ENCODE peak calls at places on chromosomes 5 and 9, in six cellular contexts. T is prostate gland, X is Peyer's patch, V is A549, A is NB4, P is GM12891. R is an unnamed sample.

GRCh38 chr5:146523698-146524097 is 7.7 kb upstream of the GPR151 start:
- DNase-seq in T (no peak), X (no peak), V (no peak), A (no peak), P (no peak), R (no peak)

GRCh38 chr9:21432640-21433425 is 7.4 kb upstream of the IFNA1 start:
- DNase-seq in T (no peak), X (no peak), V (no peak), A (peak; percentile 36), P (no peak), R (no peak)

GRCh38 chr9:124511426-124511840 is 4.2 kb upstream of the NR5A1 start:
- DNase-seq in T (no peak), X (no peak), V (no peak), A (no peak), P (peak; percentile 10), R (peak; percentile 45)

GRCh38 chr9:28082671-28083070 is 509.4 kb upstream of the C9orf72 start:
- DNase-seq in T (no peak), X (no peak), V (no peak), A (no peak), P (no peak), R (no peak)

GRCh38 chr5:61277190-61277589 is 54.9 kb upstream of the ZSWIM6 start:
- DNase-seq in T (no peak), X (no peak), V (peak; percentile 43), A (no peak), P (no peak), R (no peak)

GRCh38 chr5:57664700-57665099 is 182.1 kb upstream of the ACTBL2 start:
- DNase-seq in T (no peak), X (no peak), V (no peak), A (no peak), P (no peak), R (no peak)

GRCh38 chr9:20618361-20618799 is 3.9 kb downstream of the MLLT3 start:
- DNase-seq in T (peak; percentile 56), X (no peak), V (peak; percentile 66), A (no peak), P (no peak), R (peak; percentile 32)

GRCh38 chr5:98742395-98743073 is 30.9 kb upstream of the RGMB start:
- DNase-seq in T (no peak), X (no peak), V (no peak), A (no peak), P (no peak), R (no peak)

GRCh38 chr9:8552732-8553131 is 753.2 kb upstream of the DMAC1 start:
- DNase-seq in T (no peak), X (no peak), V (no peak), A (no peak), P (no peak), R (no peak)

GRCh38 chr9:127968046-127968445 is 12.7 kb downstream of the EEIG1 start:
- DNase-seq in T (no peak), X (no peak), V (peak; percentile 82), A (peak; percentile 36), P (no peak), R (no peak)

GRCh38 chr5:178940569-178941360 is at the start of gene ZNF454:
- DNase-seq in T (peak; percentile 95), X (no peak), V (no peak), A (no peak), P (no peak), R (no peak)

GRCh38 chr5:135245521-135246499 is 153.2 kb downstream of the MACROH2A1 start:
- DNase-seq in T (no peak), X (no peak), V (peak; percentile 46), A (peak; percentile 80), P (no peak), R (no peak)

GRCh38 chr9:28899267-28899666 is 1326.0 kb upstream of the C9orf72 start:
- DNase-seq in T (no peak), X (no peak), V (no peak), A (no peak), P (no peak), R (no peak)

GRCh38 chr9:127805620-127806019 is 2.9 kb downstream of the FPGS start:
- DNase-seq in T (no peak), X (peak; percentile 49), V (peak; percentile 71), A (peak; percentile 63), P (no peak), R (peak; percentile 64)

GRCh38 chr5:136149891-136150290 is 17.2 kb downstream of the SMAD5 start:
- DNase-seq in T (no peak), X (no peak), V (no peak), A (no peak), P (no peak), R (no peak)

GRCh38 chr5:126866837-126867236 is 89.9 kb downstream of the LMNB1 start:
- DNase-seq in T (no peak), X (no peak), V (no peak), A (no peak), P (no peak), R (peak; percentile 41)

GRCh38 chr5:68215208-68215887 is at the start of gene PIK3R1:
- DNase-seq in T (peak; percentile 96), X (peak; percentile 97), V (peak; percentile 89), A (peak; percentile 94), P (peak; percentile 90), R (peak; percentile 93)

GRCh38 chr5:98880151-98880550 is 48.7 kb downstream of the CHD1 start:
- DNase-seq in T (no peak), X (no peak), V (no peak), A (peak; percentile 9), P (no peak), R (peak; percentile 7)

GRCh38 chr5:73793911-73794310 is 167.9 kb downstream of the ARHGEF28 start:
- DNase-seq in T (no peak), X (no peak), V (no peak), A (no peak), P (no peak), R (no peak)

GRCh38 chr9:137580958-137581331 is 2.2 kb upstream of the DPH7 start:
- DNase-seq in T (no peak), X (no peak), V (no peak), A (no peak), P (no peak), R (no peak)

GRCh38 chr9:137579259-137579604 is 507 bp upstream of the DPH7 start:
- DNase-seq in T (no peak), X (no peak), V (no peak), A (no peak), P (no peak), R (no peak)

GRCh38 chr9:137580209-137580957 is 1.7 kb upstream of the DPH7 start:
- DNase-seq in T (no peak), X (no peak), V (no peak), A (no peak), P (no peak), R (no peak)

GRCh38 chr9:137575725-137576411 is 2.9 kb downstream of the DPH7 start:
- DNase-seq in T (no peak), X (no peak), V (no peak), A (no peak), P (no peak), R (no peak)

DNA sequence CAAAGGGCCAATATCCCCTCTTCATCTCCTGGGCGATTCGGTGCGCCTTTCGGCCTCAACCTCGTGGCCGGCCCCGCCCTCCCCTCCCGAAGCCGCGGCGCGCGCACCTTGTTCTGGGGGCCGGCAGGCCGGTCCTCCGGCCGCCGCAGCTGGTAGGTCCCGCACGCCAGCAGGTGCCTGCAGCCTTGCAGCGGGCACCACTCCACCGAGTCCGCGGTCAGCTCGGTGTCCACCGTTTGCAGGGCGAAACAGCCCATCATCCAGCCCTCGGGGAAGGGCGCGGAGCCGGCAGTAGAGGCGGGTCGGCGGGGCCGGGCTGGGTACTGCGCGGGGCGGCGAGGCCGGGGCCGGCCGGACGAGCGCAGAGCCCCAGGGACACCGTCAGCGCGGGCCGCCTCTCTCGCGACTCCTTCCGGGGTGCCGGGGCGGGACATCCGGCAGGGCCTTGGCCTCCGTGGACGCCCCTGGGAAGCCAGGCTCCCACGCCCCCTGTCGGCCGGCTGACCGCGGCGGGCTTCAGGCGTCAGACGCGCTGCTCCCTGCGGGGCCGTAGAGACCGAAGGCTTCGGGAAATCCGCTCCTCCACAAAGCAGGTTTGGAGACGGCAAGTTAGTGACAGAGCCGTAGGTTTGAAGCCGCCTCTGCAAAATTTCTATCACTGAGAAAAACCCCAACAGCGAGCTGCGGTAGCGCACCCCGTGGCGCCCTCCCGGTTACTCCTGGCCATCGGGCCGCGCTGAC is at the start of gene DPH7:
- DNase-seq in T (peak; percentile 93), X (peak; percentile 95), V (peak; percentile 93), A (peak; percentile 94), P (peak; percentile 100), R (peak; percentile 96)
- TF ChIP-seq POLR2A in T (peak; percentile 33), X (peak; percentile 76), V (peak; percentile 78), A (peak; percentile 73), P (peak; percentile 61), R (peak; percentile 82)

DNA sequence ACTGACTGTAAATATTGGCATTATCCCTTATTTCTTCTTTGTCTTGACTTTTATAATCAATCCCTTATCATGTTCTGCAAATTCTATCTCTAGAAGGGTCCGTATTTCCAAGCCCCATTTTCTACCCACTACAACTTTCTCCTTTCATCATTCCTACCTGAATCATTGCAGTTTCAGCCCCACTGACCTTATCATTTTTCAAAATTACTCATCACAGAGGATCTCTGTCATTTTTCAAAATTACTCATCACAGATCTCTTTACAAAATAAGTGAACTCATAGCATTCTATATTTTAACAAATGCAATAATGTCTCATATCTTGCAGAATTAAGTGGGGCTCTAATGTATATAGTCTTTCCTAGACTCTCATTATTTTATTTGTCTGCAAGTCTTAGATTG is 256.9 kb upstream of the COX7C start:
- DNase-seq in T (no peak), X (no peak), V (no peak), A (no peak), P (no peak), R (no peak)
- TF ChIP-seq POLR2A in T (no peak), X (no peak), V (no peak), A (no peak), P (no peak), R (no peak)

DNA sequence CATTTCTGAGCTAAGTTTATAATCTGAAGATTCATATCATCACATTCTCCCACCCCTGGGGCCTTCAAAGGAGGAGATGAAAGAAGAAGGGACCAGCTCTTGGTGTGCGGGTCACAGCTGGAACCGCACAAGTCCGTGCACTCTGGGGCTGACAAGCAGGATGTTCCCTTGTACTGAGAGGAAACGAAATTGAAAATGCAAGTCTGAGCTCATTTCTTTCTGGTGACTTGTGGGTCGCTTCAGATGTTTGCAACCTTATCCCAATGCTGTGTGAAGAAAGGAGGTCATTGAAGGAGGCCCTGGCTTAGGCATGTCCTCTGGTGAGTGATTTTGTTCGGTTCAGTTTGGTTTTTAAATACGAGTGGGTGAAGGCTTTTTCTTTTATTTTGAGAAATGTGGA is 59.6 kb downstream of the C9orf152 start:
- DNase-seq in T (no peak), X (peak; percentile 67), V (no peak), A (no peak), P (no peak), R (peak; percentile 16)
- TF ChIP-seq POLR2A in T (no peak), X (no peak), V (no peak), A (no peak), P (peak; percentile 54), R (no peak)

DNA sequence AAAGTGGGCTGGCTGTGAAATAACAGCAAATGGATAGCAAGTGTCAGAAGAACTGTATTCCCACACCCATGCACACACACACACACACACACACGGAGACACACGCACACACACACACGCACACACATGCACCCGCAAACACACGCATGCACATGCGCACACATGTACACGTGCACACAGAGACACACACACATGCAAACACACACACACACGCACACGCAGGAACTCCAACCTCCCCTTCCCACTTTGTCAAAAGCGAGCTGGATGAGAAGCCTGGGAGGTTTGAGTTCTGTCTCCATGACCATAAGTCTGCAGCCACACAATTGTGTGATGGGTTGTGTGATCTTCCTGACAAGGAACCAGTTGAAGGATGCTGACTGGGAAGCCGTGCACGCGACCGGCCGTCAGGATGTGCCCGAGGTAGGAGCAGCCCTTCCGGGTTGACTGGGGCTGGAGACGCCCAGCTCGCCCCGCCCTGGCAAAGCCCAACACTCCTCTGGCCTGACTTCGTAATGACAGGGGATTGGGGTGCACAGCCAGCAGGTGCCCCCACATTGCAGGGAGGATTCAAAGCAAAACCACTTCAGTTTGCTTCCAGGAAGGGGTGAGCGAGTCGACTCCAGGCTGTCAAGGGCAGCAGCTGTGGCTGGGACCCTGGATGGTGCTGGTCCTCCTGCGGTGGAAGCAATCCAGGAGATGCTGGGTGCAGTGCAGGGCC is 29.3 kb upstream of the NKD2 start:
- DNase-seq in T (no peak), X (no peak), V (no peak), A (no peak), P (no peak), R (no peak)
- TF ChIP-seq POLR2A in T (no peak), X (no peak), V (no peak), A (no peak), P (no peak), R (no peak)